ENCODE peak calls at places on chromosome 14, in seven cellular contexts. Q is heart left ventricle, N is adrenal gland, H is body of pancreas, A is uterus, V is IMR-90, Z is Peyer's patch. I is an unnamed sample.

GRCh38 chr14:66634876-66635275 is 126.9 kb downstream of the GPHN start:
- DNase-seq in Q (no peak), N (no peak), H (no peak), A (no peak), V (no peak), Z (no peak), I (no peak)

GRCh38 chr14:85853996-85854526 is 324.1 kb downstream of the FLRT2 start:
- DNase-seq in Q (no peak), N (no peak), H (no peak), A (no peak), V (no peak), Z (no peak), I (no peak)

GRCh38 chr14:35121026-35121886 is 534 bp downstream of the PPP2R3C start:
- DNase-seq in Q (no peak), N (peak; percentile 95), H (peak; percentile 26), A (no peak), V (no peak), Z (no peak), I (no peak)

GRCh38 chr14:83208346-83208745 is 1674.7 kb upstream of the SEL1L start:
- DNase-seq in Q (no peak), N (no peak), H (no peak), A (no peak), V (peak; percentile 35), Z (no peak), I (no peak)

GRCh38 chr14:88879016-88879415 is 54.6 kb downstream of the TTC8 start:
- DNase-seq in Q (no peak), N (peak; percentile 37), H (no peak), A (no peak), V (peak; percentile 96), Z (no peak), I (no peak)

GRCh38 chr14:81162941-81163340 is 57.8 kb downstream of the GTF2A1 start:
- DNase-seq in Q (no peak), N (peak; percentile 20), H (no peak), A (no peak), V (peak; percentile 34), Z (no peak), I (peak; percentile 47)

GRCh38 chr14:56153271-56153670 is 35.1 kb downstream of the PELI2 start:
- DNase-seq in Q (no peak), N (no peak), H (no peak), A (no peak), V (peak; percentile 32), Z (no peak), I (no peak)

GRCh38 chr14:104431351-104431928 is 148.1 kb upstream of the C14orf180 start:
- DNase-seq in Q (no peak), N (no peak), H (no peak), A (no peak), V (no peak), Z (no peak), I (peak; percentile 43)

GRCh38 chr14:105073720-105074600 is 8.7 kb upstream of the GPR132 start:
- DNase-seq in Q (no peak), N (no peak), H (no peak), A (no peak), V (no peak), Z (no peak), I (peak; percentile 74)

GRCh38 chr14:22086149-22086548 is 412.5 kb upstream of the OR4E1 start:
- DNase-seq in Q (no peak), N (no peak), H (no peak), A (no peak), V (no peak), Z (no peak), I (no peak)

GRCh38 chr14:54503476-54503875 is 6.2 kb upstream of the CGRRF1 start:
- DNase-seq in Q (no peak), N (no peak), H (no peak), A (no peak), V (peak; percentile 47), Z (no peak), I (no peak)

GRCh38 chr14:57413849-57414248 is 23.5 kb downstream of the NAA30 start:
- DNase-seq in Q (no peak), N (no peak), H (no peak), A (no peak), V (no peak), Z (no peak), I (no peak)

GRCh38 chr14:78081245-78081644 is 88.9 kb upstream of the NRXN3 start:
- DNase-seq in Q (no peak), N (no peak), H (no peak), A (no peak), V (no peak), Z (no peak), I (no peak)

GRCh38 chr14:76998777-76999366 is 29.6 kb downstream of the IRF2BPL start:
- DNase-seq in Q (no peak), N (no peak), H (no peak), A (no peak), V (no peak), Z (no peak), I (no peak)

GRCh38 chr14:34051966-34052657 is 101.2 kb upstream of the EGLN3 start:
- DNase-seq in Q (no peak), N (no peak), H (no peak), A (peak; percentile 41), V (no peak), Z (no peak), I (no peak)

GRCh38 chr14:79111963-79112362 is 941.8 kb downstream of the NRXN3 start:
- DNase-seq in Q (no peak), N (no peak), H (no peak), A (no peak), V (peak; percentile 71), Z (no peak), I (no peak)

GRCh38 chr14:26121181-26121580 is 476.7 kb downstream of the NOVA1 start:
- DNase-seq in Q (no peak), N (no peak), H (no peak), A (no peak), V (no peak), Z (no peak), I (no peak)

GRCh38 chr14:61460853-61461611 is 139.7 kb downstream of the PRKCH start:
- DNase-seq in Q (no peak), N (peak; percentile 61), H (peak; percentile 21), A (no peak), V (peak; percentile 26), Z (no peak), I (no peak)

GRCh38 chr14:95765016-95765415 is 51.1 kb upstream of the TCL1A start:
- DNase-seq in Q (no peak), N (no peak), H (no peak), A (no peak), V (no peak), Z (no peak), I (no peak)

GRCh38 chr14:64463198-64463597 is 2.1 kb upstream of the AKAP5 start:
- DNase-seq in Q (no peak), N (no peak), H (no peak), A (no peak), V (no peak), Z (no peak), I (no peak)

GRCh38 chr14:95432152-95433093 is 84.0 kb downstream of the SYNE3 start:
- DNase-seq in Q (peak; percentile 57), N (peak; percentile 44), H (peak; percentile 67), A (peak; percentile 38), V (peak; percentile 6), Z (peak; percentile 65), I (peak; percentile 84)

GRCh38 chr14:59529189-59529588 is 44.9 kb downstream of the JKAMP start:
- DNase-seq in Q (no peak), N (no peak), H (no peak), A (no peak), V (no peak), Z (no peak), I (no peak)

GRCh38 chr14:104108570-104109060 is 23.1 kb downstream of the ASPG start:
- DNase-seq in Q (peak; percentile 24), N (no peak), H (no peak), A (peak; percentile 11), V (no peak), Z (no peak), I (no peak)

GRCh38 chr14:96827310-96827709 is 30.1 kb downstream of the VRK1 start:
- DNase-seq in Q (no peak), N (no peak), H (no peak), A (no peak), V (no peak), Z (no peak), I (no peak)

GRCh38 chr14:70257526-70257925 is 68.8 kb upstream of the SLC8A3 start:
- DNase-seq in Q (no peak), N (no peak), H (peak; percentile 43), A (no peak), V (no peak), Z (no peak), I (no peak)

GRCh38 chr14:53217283-53217994 is 64.3 kb upstream of the DDHD1 start:
- DNase-seq in Q (peak; percentile 83), N (peak; percentile 79), H (peak; percentile 76), A (peak; percentile 27), V (peak; percentile 33), Z (peak; percentile 82), I (peak; percentile 89)
- TF ChIP-seq POLR2A in Q (no peak), N (no peak), H (peak; percentile 70), A (no peak), V (no peak), Z (no peak), I (peak; percentile 62)

GRCh38 chr14:63130531-63130930 is 73.7 kb upstream of the RHOJ start:
- DNase-seq in Q (no peak), N (no peak), H (no peak), A (no peak), V (no peak), Z (no peak), I (no peak)

GRCh38 chr14:63134801-63135200 is 69.4 kb upstream of the RHOJ start:
- DNase-seq in Q (no peak), N (no peak), H (no peak), A (no peak), V (peak; percentile 35), Z (no peak), I (no peak)
- TF ChIP-seq CTCF in Q (peak; percentile 17), N (no peak), H (peak; percentile 26), A (no peak), V (peak; percentile 42), Z (no peak), I (no peak)

DNA sequence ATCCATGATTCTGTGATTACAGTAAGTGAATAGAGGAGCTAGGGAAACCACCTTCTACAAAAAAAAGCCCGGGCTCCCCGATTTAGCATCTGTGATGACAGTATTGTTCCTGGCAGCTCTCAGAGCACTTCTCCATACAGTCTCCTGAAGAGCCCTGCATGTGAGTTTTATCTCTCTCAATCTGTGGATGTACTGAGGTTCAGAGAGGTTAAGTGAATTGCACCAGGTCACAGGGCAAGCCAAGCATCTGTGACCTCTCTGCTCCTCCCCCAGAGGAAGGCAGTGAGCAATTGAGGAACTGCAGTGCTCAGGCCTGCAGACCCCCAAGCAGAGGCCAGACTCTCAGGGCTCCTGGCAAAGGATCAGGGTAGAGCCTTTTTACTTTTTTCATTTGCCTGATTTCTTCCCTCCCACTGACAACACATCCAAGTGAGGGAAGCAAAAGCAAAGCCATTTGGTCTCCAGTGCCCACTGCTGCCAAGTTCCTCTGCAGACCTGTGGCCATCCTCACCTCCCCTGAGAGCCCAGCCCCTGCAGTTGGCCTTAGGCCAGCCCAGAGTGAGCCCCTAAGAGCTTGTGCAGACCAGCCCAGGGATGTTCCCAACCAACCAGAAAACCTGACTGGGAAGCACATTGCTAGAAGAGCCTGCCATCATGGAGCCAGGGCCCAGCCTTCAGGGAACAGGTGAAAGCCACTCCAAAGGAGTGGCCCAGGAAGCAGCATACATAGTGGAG is 47.6 kb upstream of the PNMA1 start:
- DNase-seq in Q (no peak), N (no peak), H (no peak), A (no peak), V (no peak), Z (no peak), I (no peak)
- H3K27ac ChIP-seq in Q (peak overlapping the region; percentile 96), N (no peak overlapping the region), H (peak overlapping the region; percentile 100), A (peak overlapping the region; percentile 95), V (no peak overlapping the region), Z (peak overlapping the region; percentile 96), I (peak overlapping the region; percentile 95)

GRCh38 chr14:91510171-91511013 is at the start of gene PPP4R3A:
- DNase-seq in Q (peak; percentile 97), N (peak; percentile 95), H (peak; percentile 95), A (peak; percentile 92), V (peak; percentile 98), Z (peak; percentile 98), I (peak; percentile 94)
- TF ChIP-seq POLR2A in Q (peak; percentile 11), N (peak; percentile 66), H (peak; percentile 93), A (peak; percentile 42), V (peak; percentile 94), Z (peak; percentile 89), I (peak; percentile 97)